ENCODE peak calls at places on chromosome 2, in six cellular contexts. P is GM12878, K is HCT116, F is K562, A is H1, X is HepG2. G is an unnamed sample.

GRCh38 chr2:98419977-98420725 is 24.5 kb upstream of the INPP4A start:
- DNase-seq in P (no peak), K (no peak), F (no peak), A (no peak), X (no peak), G (no peak)

GRCh38 chr2:219398721-219399333 is 11.1 kb upstream of the DNPEP start:
- DNase-seq in P (no peak), K (no peak), F (no peak), A (no peak), X (peak), G (no peak)

GRCh38 chr2:232343816-232344215 is 34.7 kb upstream of the ALPP start:
- DNase-seq in P (no peak), K (no peak), F (no peak), A (no peak), X (no peak), G (no peak)

GRCh38 chr2:142992843-142993242 is 115.4 kb downstream of the KYNU start:
- DNase-seq in P (no peak), K (no peak), F (no peak), A (no peak), X (no peak), G (no peak)

GRCh38 chr2:105329561-105330495 is at the start of gene TGFBRAP1:
- DNase-seq in P (no peak), K (no peak), F (peak), A (peak), X (peak), G (no peak)

GRCh38 chr2:85753525-85754312 is at the start of gene ATOH8:
- DNase-seq in P (no peak), K (no peak), F (peak), A (peak), X (peak), G (peak)

GRCh38 chr2:223626713-223627112 is 24.6 kb upstream of the SCG2 start:
- DNase-seq in P (no peak), K (no peak), F (no peak), A (no peak), X (no peak), G (no peak)

GRCh38 chr2:11048335-11049008 is 106.8 kb upstream of the SLC66A3 start:
- DNase-seq in P (no peak), K (no peak), F (no peak), A (no peak), X (no peak), G (no peak)

GRCh38 chr2:134683561-134684112 is 35.2 kb downstream of the TMEM163 start:
- DNase-seq in P (peak), K (no peak), F (no peak), A (no peak), X (peak), G (no peak)

GRCh38 chr2:120625865-120626560 is 109.7 kb upstream of the GLI2 start:
- DNase-seq in P (no peak), K (no peak), F (no peak), A (no peak), X (peak), G (no peak)

GRCh38 chr2:156538083-156538504 is 101.9 kb downstream of the GPD2 start:
- DNase-seq in P (peak), K (no peak), F (no peak), A (no peak), X (no peak), G (peak)

GRCh38 chr2:20617081-20617575 is 33.8 kb downstream of the HS1BP3 start:
- DNase-seq in P (no peak), K (no peak), F (peak), A (peak), X (no peak), G (no peak)

GRCh38 chr2:164046040-164046439 is 310.2 kb upstream of the FIGN start:
- DNase-seq in P (no peak), K (no peak), F (no peak), A (no peak), X (peak), G (no peak)

GRCh38 chr2:241857572-241858121 is 1.0 kb downstream of the PDCD1 start:
- DNase-seq in P (no peak), K (no peak), F (peak), A (no peak), X (no peak), G (no peak)

GRCh38 chr2:151337643-151338042 is 19.7 kb upstream of the TNFAIP6 start:
- DNase-seq in P (no peak), K (no peak), F (no peak), A (no peak), X (no peak), G (no peak)
- TF ChIP-seq YY1 in P (no peak), K (no peak), F (no peak), A (no peak), X (no peak), G (no peak)

GRCh38 chr2:43218550-43219382 is 7.6 kb downstream of the ZFP36L2 start:
- DNase-seq in P (no peak), K (no peak), F (peak), A (no peak), X (peak), G (no peak)

GRCh38 chr2:43218221-43218549 is 8.2 kb downstream of the ZFP36L2 start:
- DNase-seq in P (no peak), K (no peak), F (no peak), A (no peak), X (no peak), G (no peak)

GRCh38 chr2:43216629-43217028 is 9.8 kb downstream of the ZFP36L2 start:
- DNase-seq in P (no peak), K (no peak), F (no peak), A (no peak), X (no peak), G (no peak)

GRCh38 chr2:43215673-43216255 is 10.6 kb downstream of the ZFP36L2 start:
- DNase-seq in P (no peak), K (no peak), F (no peak), A (no peak), X (no peak), G (no peak)

GRCh38 chr2:43217228-43218220 is 8.9 kb downstream of the ZFP36L2 start:
- DNase-seq in P (no peak), K (no peak), F (no peak), A (peak), X (no peak), G (peak)
- TF ChIP-seq ZNF274 in P (no peak), K (no peak), F (no peak), A (no peak), X (no peak), G (no peak)

GRCh38 chr2:150125708-150126107 is 361.8 kb downstream of the RND3 start:
- DNase-seq in P (no peak), K (no peak), F (no peak), A (no peak), X (no peak), G (no peak)
- TF ChIP-seq YY1 in P (no peak), K (no peak), F (no peak), A (no peak), X (no peak), G (no peak)

DNA sequence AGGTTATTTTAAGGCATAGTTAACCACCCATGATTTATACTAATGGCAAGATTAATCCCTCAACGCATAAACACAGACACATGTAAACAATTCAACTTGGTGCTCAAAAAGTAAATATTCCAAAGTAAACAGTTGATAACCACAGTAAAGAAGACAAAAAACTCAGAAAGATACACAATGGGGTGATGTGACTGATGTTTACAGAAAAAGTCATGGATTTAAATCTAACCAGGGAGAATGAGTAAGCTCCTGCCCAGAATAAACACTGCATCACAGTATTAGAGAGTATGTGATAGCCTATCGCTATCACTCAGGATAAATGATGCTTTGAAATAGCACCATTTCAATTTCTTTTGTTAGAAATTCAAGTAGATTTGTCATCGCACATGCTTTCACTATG is 49.3 kb downstream of the HIBCH start:
- DNase-seq in P (no peak), K (no peak), F (no peak), A (no peak), X (peak), G (no peak)
- TF ChIP-seq ZNF274 in P (no peak), K (no peak), F (no peak), A (no peak), X (no peak), G (no peak)

GRCh38 chr2:28193552-28194383 is 198.9 kb upstream of the FOSL2 start:
- DNase-seq in P (no peak), K (no peak), F (no peak), A (no peak), X (no peak), G (no peak)
- TF ChIP-seq YY1 in P (no peak), K (no peak), F (no peak), A (no peak), X (no peak), G (no peak)

GRCh38 chr2:37454851-37455762 is 110.7 kb downstream of the QPCT start:
- DNase-seq in P (no peak), K (no peak), F (no peak), A (no peak), X (no peak), G (no peak)

GRCh38 chr2:37459095-37459981 is 114.9 kb downstream of the QPCT start:
- DNase-seq in P (no peak), K (no peak), F (no peak), A (no peak), X (no peak), G (no peak)

GRCh38 chr2:37458133-37458532 is 113.7 kb downstream of the QPCT start:
- DNase-seq in P (no peak), K (no peak), F (no peak), A (no peak), X (no peak), G (no peak)

GRCh38 chr2:37457401-37457901 is 113.0 kb downstream of the QPCT start:
- DNase-seq in P (no peak), K (no peak), F (no peak), A (no peak), X (no peak), G (no peak)

GRCh38 chr2:37456479-37456878 is 112.0 kb downstream of the QPCT start:
- DNase-seq in P (no peak), K (no peak), F (no peak), A (no peak), X (no peak), G (no peak)
- TF ChIP-seq ZNF274 in P (no peak), K (no peak), F (no peak), A (no peak), X (no peak), G (no peak)

DNA sequence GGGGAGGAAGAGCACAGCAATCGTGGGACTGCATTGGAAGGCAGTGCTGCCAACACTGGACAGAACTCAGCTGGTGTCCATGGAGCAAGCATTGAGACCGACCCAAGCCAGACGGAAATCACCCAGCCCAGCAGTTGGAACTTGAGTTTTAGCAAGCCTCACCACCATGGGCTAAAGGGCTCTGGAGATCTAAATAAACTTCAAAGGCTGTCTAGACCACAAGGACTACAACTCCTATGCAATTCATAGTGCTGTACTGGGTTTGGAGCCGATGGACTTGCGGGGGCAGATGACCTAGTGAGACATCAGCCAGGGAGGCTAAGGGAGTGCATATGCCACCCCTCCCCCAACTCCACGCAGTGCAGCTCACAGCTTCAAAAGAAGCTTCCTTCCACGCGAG is 243.6 kb upstream of the SLC39A10 start:
- DNase-seq in P (no peak), K (no peak), F (no peak), A (no peak), X (no peak), G (no peak)
- TF ChIP-seq YY1 in P (no peak), K (no peak), F (no peak), A (no peak), X (no peak), G (no peak)

DNA sequence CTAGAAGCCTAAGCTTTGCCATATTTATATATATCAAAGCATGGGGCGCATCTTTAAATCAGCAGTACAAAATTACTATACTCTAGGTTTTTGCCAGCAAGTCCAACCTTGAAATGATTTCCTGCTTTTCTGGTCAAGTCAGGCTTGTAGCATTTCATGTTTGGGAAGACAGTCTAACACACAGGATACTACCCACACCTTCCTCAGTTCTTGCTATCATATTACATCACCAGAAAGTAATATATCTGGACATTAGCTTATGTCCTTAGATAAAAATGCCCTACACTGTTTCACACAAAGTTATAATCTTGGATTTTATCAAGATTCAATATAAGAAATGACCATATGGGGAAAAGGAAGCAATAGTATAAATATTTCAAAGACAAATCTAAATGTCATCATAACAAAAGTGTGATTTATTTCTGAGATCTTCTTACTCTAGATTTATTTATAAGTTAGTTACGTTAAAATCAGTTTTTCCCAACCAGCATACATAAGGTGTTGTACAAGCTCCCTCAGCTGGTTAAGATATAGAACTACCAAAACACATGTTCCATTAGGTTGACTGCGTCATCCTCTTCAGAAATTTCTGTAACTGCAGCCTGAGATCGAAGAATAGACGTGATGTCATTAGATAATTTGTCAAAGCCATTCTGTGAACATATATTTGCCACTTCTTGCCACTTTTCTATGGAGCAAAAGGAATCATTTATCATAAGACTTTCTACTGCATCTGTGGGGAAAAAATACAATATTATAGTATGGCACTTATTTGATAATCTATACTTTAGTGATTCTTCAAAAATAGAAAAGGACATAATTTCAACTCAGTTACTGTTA is 56.6 kb downstream of the CLHC1 start:
- DNase-seq in P (no peak), K (peak), F (peak), A (no peak), X (peak), G (no peak)
- TF ChIP-seq ZNF274 in P (no peak), K (no peak), F (no peak), A (no peak), X (no peak), G (no peak)

GRCh38 chr2:180519276-180519675 is 461.1 kb upstream of the UBE2E3 start:
- DNase-seq in P (no peak), K (peak), F (no peak), A (no peak), X (peak), G (no peak)
- TF ChIP-seq YY1 in P (no peak), K (no peak), F (no peak), A (no peak), X (no peak), G (no peak)

G was measured in NT2/D1.